ENCODE peak calls at places on chromosomes 5 and 9, in nine cellular contexts. N, G, V, L, R, P, I, E and M are unnamed samples.

GRCh38 chr5:53024535-53024934 is 35.4 kb downstream of the ITGA2 start:
- DNase-seq in N (no peak), G (no peak), V (peak), L (no peak), R (no peak), P (no peak), I (no peak), E (no peak), M (no peak)

GRCh38 chr9:126501383-126502331 is 112.1 kb upstream of the LMX1B start:
- DNase-seq in N (no peak), G (no peak), V (no peak), L (no peak), R (no peak), P (no peak), I (no peak), E (no peak), M (no peak)

GRCh38 chr9:107946364-107947137 is 457.0 kb upstream of the KLF4 start:
- DNase-seq in N (no peak), G (no peak), V (no peak), L (no peak), R (no peak), P (no peak), I (no peak), E (no peak), M (no peak)

GRCh38 chr5:160310910-160311295 is 1.5 kb downstream of the CCNJL start:
- DNase-seq in N (no peak), G (no peak), V (no peak), L (no peak), R (no peak), P (no peak), I (no peak), E (no peak), M (no peak)

GRCh38 chr5:139671096-139671841 is 23.1 kb downstream of the CXXC5 start:
- DNase-seq in N (no peak), G (no peak), V (peak), L (peak), R (no peak), P (no peak), I (no peak), E (no peak), M (peak)

GRCh38 chr9:130394814-130395470 is 49.8 kb upstream of the ASS1 start:
- DNase-seq in N (no peak), G (no peak), V (no peak), L (no peak), R (no peak), P (no peak), I (no peak), E (no peak), M (no peak)

GRCh38 chr5:90093931-90094485 is 315.5 kb downstream of the CETN3 start:
- DNase-seq in N (no peak), G (no peak), V (no peak), L (no peak), R (no peak), P (peak), I (no peak), E (no peak), M (no peak)

GRCh38 chr9:126783958-126784357 is 20.9 kb upstream of the ZBTB43 start:
- DNase-seq in N (no peak), G (no peak), V (no peak), L (no peak), R (no peak), P (peak), I (no peak), E (no peak), M (no peak)

GRCh38 chr5:166535641-166536040 is 1755.8 kb upstream of the WWC1 start:
- DNase-seq in N (no peak), G (no peak), V (no peak), L (no peak), R (no peak), P (no peak), I (no peak), E (no peak), M (no peak)

GRCh38 chr9:133067813-133068212 is 6.0 kb downstream of the CEL start:
- DNase-seq in N (no peak), G (no peak), V (no peak), L (no peak), R (no peak), P (no peak), I (no peak), E (no peak), M (no peak)

GRCh38 chr9:134426436-134426835 is 100.2 kb downstream of the RXRA start:
- DNase-seq in N (no peak), G (no peak), V (no peak), L (no peak), R (no peak), P (no peak), I (no peak), E (no peak), M (no peak)

GRCh38 chr9:137064027-137064879 is 6.1 kb downstream of the SAPCD2 start:
- DNase-seq in N (peak), G (no peak), V (peak), L (no peak), R (no peak), P (peak), I (no peak), E (peak), M (peak)

GRCh38 chr5:135662104-135662503 is 83.3 kb upstream of the CXCL14 start:
- DNase-seq in N (no peak), G (no peak), V (no peak), L (no peak), R (no peak), P (no peak), I (no peak), E (no peak), M (no peak)

GRCh38 chr9:134146774-134147493 is 11.1 kb downstream of the WDR5 start:
- DNase-seq in N (no peak), G (no peak), V (no peak), L (no peak), R (no peak), P (no peak), I (no peak), E (no peak), M (no peak)

GRCh38 chr9:91433180-91433579 is 9.5 kb upstream of the NFIL3 start:
- DNase-seq in N (no peak), G (no peak), V (no peak), L (no peak), R (peak), P (peak), I (no peak), E (no peak), M (no peak)

GRCh38 chr9:88872171-88872946 is 118.9 kb upstream of the S1PR3 start:
- DNase-seq in N (no peak), G (no peak), V (no peak), L (no peak), R (peak), P (no peak), I (no peak), E (no peak), M (no peak)

GRCh38 chr5:124685404-124685930 is 61.0 kb downstream of the ZNF608 start:
- DNase-seq in N (no peak), G (no peak), V (no peak), L (no peak), R (no peak), P (no peak), I (no peak), E (no peak), M (no peak)

GRCh38 chr5:133681896-133682295 is 69.6 kb upstream of the FSTL4 start:
- DNase-seq in N (no peak), G (no peak), V (no peak), L (no peak), R (no peak), P (no peak), I (peak), E (no peak), M (no peak)

GRCh38 chr9:114805670-114806551 is at the start of gene TNFSF15:
- DNase-seq in N (peak), G (no peak), V (no peak), L (no peak), R (no peak), P (peak), I (peak), E (no peak), M (no peak)

GRCh38 chr9:112051812-112052211 is 123.3 kb downstream of the SUSD1 start:
- DNase-seq in N (no peak), G (no peak), V (no peak), L (no peak), R (no peak), P (no peak), I (no peak), E (no peak), M (no peak)

GRCh38 chr5:143182901-143183820 is 220.3 kb downstream of the NR3C1 start:
- DNase-seq in N (no peak), G (no peak), V (no peak), L (peak), R (no peak), P (peak), I (no peak), E (no peak), M (no peak)

GRCh38 chr9:113875917-113876805 is at the start of gene ZNF618:
- DNase-seq in N (peak), G (no peak), V (peak), L (no peak), R (no peak), P (peak), I (no peak), E (peak), M (peak)

GRCh38 chr5:158967566-158967965 is 132.2 kb downstream of the EBF1 start:
- DNase-seq in N (no peak), G (no peak), V (no peak), L (no peak), R (peak), P (peak), I (no peak), E (no peak), M (no peak)

GRCh38 chr5:1731091-1731639 is 68.5 kb downstream of the MRPL36 start:
- DNase-seq in N (no peak), G (no peak), V (no peak), L (peak), R (no peak), P (no peak), I (peak), E (no peak), M (no peak)

GRCh38 chr9:112881366-112881765 is 9.3 kb downstream of the SLC46A2 start:
- DNase-seq in N (no peak), G (no peak), V (no peak), L (no peak), R (no peak), P (peak), I (no peak), E (no peak), M (no peak)

GRCh38 chr5:115961413-115962238 is 649 bp upstream of the LVRN start:
- DNase-seq in N (no peak), G (no peak), V (no peak), L (no peak), R (peak), P (no peak), I (no peak), E (no peak), M (no peak)

GRCh38 chr9:93910598-93910997 is 44.6 kb downstream of the BARX1 start:
- DNase-seq in N (no peak), G (no peak), V (no peak), L (no peak), R (no peak), P (no peak), I (no peak), E (no peak), M (no peak)